ENCODE peak calls at places on chromosomes 5 and 9, in ten cellular contexts. O, A, B, G, H, Q, F, V, U and K are unnamed samples.
A peak's percentile ranks its signal among the peaks of the same experiment; 100 is the strongest.

GRCh38 chr5:197892-198489 is 6.7 kb downstream of the LRRC14B start:
- DNase-seq in H (no peak), O (no peak), A (no peak), U (no peak), V (no peak), G (no peak), F (no peak), Q (no peak), B (no peak), K (no peak)

GRCh38 chr5:140322751-140323731 is 20.1 kb upstream of the PFDN1 start:
- DNase-seq in V (no peak), H (no peak), O (no peak), F (peak; percentile 90), A (peak; percentile 50), U (no peak), Q (no peak), B (peak; percentile 98), G (no peak), K (no peak)

GRCh38 chr5:37801521-37801920 is 38.3 kb downstream of the GDNF start:
- DNase-seq in O (no peak), G (no peak), U (no peak), F (no peak), A (no peak), V (no peak), Q (no peak), B (no peak), H (no peak), K (no peak)

GRCh38 chr5:63131618-63132285 is 553.1 kb downstream of the LRRC70 start:
- DNase-seq in H (peak; percentile 60), U (no peak), O (no peak), Q (no peak), V (no peak), G (no peak), B (peak; percentile 48), F (peak; percentile 52), A (no peak), K (no peak)

GRCh38 chr5:7789567-7789966 is 61.4 kb downstream of the CFAP90 start:
- DNase-seq in B (no peak), V (no peak), Q (no peak), U (no peak), G (no peak), O (no peak), F (no peak), H (no peak), A (no peak), K (no peak)

GRCh38 chr9:129549139-129549538 is 71.8 kb downstream of the C9orf50 start:
- DNase-seq in A (no peak), U (no peak), B (no peak), V (no peak), O (no peak), G (no peak), H (no peak), Q (no peak), F (no peak), K (no peak)

GRCh38 chr5:32510860-32511259 is 66.3 kb upstream of the ZFR start:
- DNase-seq in Q (no peak), G (no peak), A (no peak), V (no peak), B (no peak), U (no peak), H (no peak), O (no peak), F (no peak), K (no peak)

GRCh38 chr5:44881266-44881665 is 72.5 kb downstream of the MRPS30 start:
- DNase-seq in H (no peak), G (no peak), A (no peak), B (no peak), Q (no peak), V (no peak), U (no peak), F (no peak), O (no peak), K (no peak)

GRCh38 chr5:68333649-68334549 is 118.3 kb downstream of the PIK3R1 start:
- DNase-seq in U (no peak), V (no peak), B (peak; percentile 82), H (peak; percentile 93), G (no peak), A (no peak), O (no peak), Q (no peak), F (peak; percentile 78), K (no peak)

GRCh38 chr9:95422650-95423049 is 94.1 kb downstream of the PTCH1 start:
- DNase-seq in H (no peak), B (no peak), O (no peak), F (no peak), U (no peak), G (no peak), Q (no peak), A (no peak), V (no peak), K (no peak)

GRCh38 chr9:132324425-132324824 is 30.4 kb downstream of the SETX start:
- DNase-seq in V (no peak), H (no peak), G (no peak), O (no peak), F (no peak), U (no peak), A (no peak), B (no peak), Q (no peak), K (no peak)

GRCh38 chr5:143347698-143348344 is 55.7 kb downstream of the NR3C1 start:
- DNase-seq in Q (no peak), O (no peak), F (no peak), H (no peak), U (no peak), B (no peak), V (no peak), A (no peak), G (no peak), K (no peak)

GRCh38 chr9:111298831-111299603 is 31.0 kb downstream of the OR2K2 start:
- DNase-seq in A (peak; percentile 45), U (peak; percentile 70), Q (peak; percentile 69), G (peak; percentile 45), F (peak; percentile 88), H (peak; percentile 67), B (peak; percentile 81), O (no peak), V (peak; percentile 34), K (peak; percentile 53)
- TF ChIP-seq CTCF in A (peak; percentile 70), U (peak; percentile 62), Q (peak; percentile 62), G (peak; percentile 77), F (peak; percentile 63), H (peak; percentile 70), B (peak; percentile 90), O (peak; percentile 73), V (peak; percentile 69), K (no peak)

GRCh38 chr9:24242599-24242998 is 303.1 kb downstream of the IZUMO3 start:
- DNase-seq in A (no peak), V (no peak), U (no peak), B (no peak), O (no peak), Q (no peak), F (no peak), H (no peak), G (no peak), K (no peak)

DNA sequence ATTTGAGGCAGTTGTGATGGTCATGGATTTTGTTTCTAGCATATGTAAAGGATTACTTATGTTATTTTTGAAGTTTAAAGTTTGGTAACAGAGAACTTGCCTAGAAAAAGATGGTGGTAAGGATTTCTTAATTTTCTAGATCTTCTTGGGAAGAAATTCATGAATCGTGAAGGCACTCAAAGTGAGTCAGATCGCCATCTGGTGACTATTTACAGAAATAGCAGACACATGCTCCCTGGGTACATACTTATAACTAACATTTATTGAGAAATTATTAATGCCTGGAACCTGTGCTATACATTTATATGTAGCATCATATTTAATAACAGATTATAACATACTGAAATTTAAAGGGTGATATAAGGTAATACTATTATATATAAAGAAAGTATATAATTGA is 299.7 kb downstream of the IZUMO3 start:
- DNase-seq in F (peak; percentile 46), H (peak; percentile 60), A (no peak), V (no peak), Q (no peak), O (no peak), B (peak; percentile 10), G (no peak), U (no peak), K (no peak)
- TF ChIP-seq CTCF in F (peak; percentile 39), H (peak; percentile 43), A (no peak), V (peak; percentile 20), Q (no peak), O (peak; percentile 47), B (peak; percentile 23), G (no peak), U (no peak), K (no peak)

GRCh38 chr5:90645024-90645610 is 86.5 kb downstream of the ADGRV1 start:
- DNase-seq in Q (no peak), A (no peak), V (no peak), O (no peak), H (no peak), B (no peak), F (peak; percentile 27), U (no peak), G (no peak), K (no peak)

GRCh38 chr5:90654235-90654634 is 95.6 kb downstream of the ADGRV1 start:
- DNase-seq in U (no peak), F (no peak), A (no peak), Q (no peak), O (no peak), H (no peak), V (no peak), B (no peak), G (no peak), K (no peak)

GRCh38 chr5:90655423-90655822 is 96.8 kb downstream of the ADGRV1 start:
- DNase-seq in G (no peak), H (no peak), V (no peak), O (no peak), F (no peak), A (no peak), Q (no peak), B (no peak), U (no peak), K (no peak)

GRCh38 chr5:90650767-90651166 is 92.2 kb downstream of the ADGRV1 start:
- DNase-seq in O (no peak), Q (no peak), F (no peak), V (no peak), B (no peak), U (no peak), H (no peak), A (no peak), G (no peak), K (no peak)
- TF ChIP-seq CTCF in O (no peak), Q (no peak), F (no peak), V (no peak), B (no peak), U (no peak), H (no peak), A (no peak), G (no peak), K (no peak)

DNA sequence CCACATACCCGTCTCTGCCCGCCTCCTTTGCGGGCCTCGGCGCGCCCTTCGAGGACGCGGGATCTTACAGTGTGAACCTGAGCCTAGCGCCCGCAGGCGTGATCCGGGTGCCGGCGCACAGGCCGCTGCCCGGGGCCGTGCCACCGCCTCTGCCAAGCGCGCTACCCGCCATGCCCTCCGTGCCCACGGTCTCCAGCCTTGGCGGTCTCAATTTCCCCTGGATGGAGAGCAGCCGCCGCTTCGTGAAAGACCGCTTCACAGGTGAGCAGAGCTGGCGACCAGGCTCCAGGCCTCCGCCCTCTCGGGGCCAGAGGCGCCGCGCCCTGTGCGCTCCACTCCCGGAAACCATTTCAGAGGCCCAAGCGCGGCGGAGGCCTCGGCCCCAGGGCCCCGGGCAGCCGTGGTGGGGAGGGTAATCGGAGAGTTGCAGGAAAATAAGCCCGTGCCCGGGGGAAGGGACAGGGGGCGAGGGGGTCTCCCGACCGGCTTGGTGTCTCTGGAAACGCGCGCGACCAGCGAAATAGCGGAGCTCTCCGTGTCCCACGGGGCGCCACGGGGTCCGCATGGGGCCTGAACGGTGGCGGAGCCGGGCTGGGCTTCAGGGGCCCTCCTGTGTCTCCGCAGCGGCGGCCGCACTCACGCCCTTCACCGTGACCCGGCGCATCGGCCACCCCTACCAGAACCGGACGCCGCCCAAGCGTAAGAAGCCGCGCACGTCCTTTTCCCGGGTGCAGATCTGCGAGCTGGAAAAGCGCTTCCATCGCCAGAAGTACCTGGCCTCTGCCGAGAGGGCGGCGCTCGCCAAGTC is 682 bp downstream of the TLX3 start:
- DNase-seq in Q (no peak), A (no peak), F (no peak), O (no peak), H (no peak), U (no peak), G (no peak), V (no peak), B (no peak), K (no peak)
- TF ChIP-seq CTCF in Q (no peak), A (no peak), F (peak; percentile 27), O (no peak), H (no peak), U (no peak), G (peak; percentile 38), V (no peak), B (peak; percentile 13), K (no peak)